ENCODE peak calls at places on chromosomes 13 and 19, in nine cellular contexts. U is CD4-positive, alpha-beta memory T cell; C is OCI-LY7; K is AG04450; O is lower lobe of right lung; Z is pancreas; J is tibial artery; Y is GM23248; R is GM12878. D is an unnamed sample.

GRCh38 chr19:919157-920050 is 2.3 kb downstream of the KISS1R start:
- DNase-seq in R (no peak), Y (no peak), C (no peak), O (no peak), Z (no peak), J (no peak), U (peak; percentile 56), K (no peak), D (peak; percentile 73)

GRCh38 chr13:46621133-46621532 is 68.2 kb downstream of the LRCH1 start:
- DNase-seq in J (no peak), R (no peak), Z (no peak), Y (no peak), C (no peak), O (no peak), U (no peak), K (no peak), D (no peak)

GRCh38 chr19:3857449-3858003 is 11.3 kb downstream of the ZFR2 start:
- DNase-seq in J (no peak), R (no peak), C (peak; percentile 39), O (no peak), Y (no peak), U (no peak), Z (no peak), K (no peak), D (no peak)

GRCh38 chr19:1168877-1169791 is 4.9 kb downstream of the SBNO2 start:
- DNase-seq in J (no peak), R (no peak), Z (peak; percentile 53), U (no peak), K (no peak), C (no peak), Y (peak; percentile 90), O (peak; percentile 56), D (peak; percentile 47)

GRCh38 chr13:81582381-81582780 is 1241.5 kb upstream of the SPRY2 start:
- DNase-seq in R (no peak), J (no peak), O (no peak), Y (no peak), C (no peak), U (no peak), K (no peak), Z (no peak), D (no peak)

GRCh38 chr13:112733661-112734379 is 44.0 kb downstream of the ATP11A start:
- DNase-seq in C (no peak), Y (no peak), J (no peak), Z (no peak), U (no peak), R (no peak), O (no peak), K (no peak), D (no peak)

GRCh38 chr13:25692156-25692555 is 320.4 kb downstream of the ATP8A2 start:
- DNase-seq in C (no peak), O (no peak), U (no peak), Z (no peak), Y (no peak), R (no peak), J (no peak), K (no peak), D (no peak)

GRCh38 chr13:22062478-22063205 is 391.8 kb downstream of the FGF9 start:
- DNase-seq in U (no peak), Y (peak; percentile 20), K (peak; percentile 11), C (no peak), J (no peak), O (no peak), R (no peak), Z (no peak), D (no peak)

GRCh38 chr19:45779231-45780145 is 2.8 kb downstream of the DMPK start:
- DNase-seq in Y (peak; percentile 69), Z (peak; percentile 98), U (peak; percentile 60), J (peak; percentile 95), K (no peak), R (peak; percentile 63), O (peak; percentile 90), C (peak; percentile 86), D (peak; percentile 95)

GRCh38 chr13:29103036-29103800 is 283.1 kb downstream of the MTUS2 start:
- DNase-seq in Z (no peak), Y (no peak), O (no peak), C (no peak), J (no peak), R (no peak), U (no peak), K (no peak), D (no peak)

GRCh38 chr13:113723400-113724015 is 35.5 kb upstream of the TMEM255B start:
- DNase-seq in O (peak; percentile 32), U (no peak), K (no peak), Z (no peak), Y (no peak), C (no peak), J (no peak), R (no peak), D (no peak)

GRCh38 chr13:25722893-25723292 is 328.9 kb downstream of the SHISA2 start:
- DNase-seq in K (no peak), C (no peak), Z (no peak), J (no peak), O (no peak), Y (no peak), R (no peak), U (no peak), D (no peak)

GRCh38 chr13:21610687-21611086 is 6.7 kb upstream of the MICU2 start:
- DNase-seq in O (no peak), R (no peak), U (no peak), K (no peak), Z (no peak), J (no peak), C (no peak), Y (no peak), D (no peak)

GRCh38 chr19:42286349-42287016 is 15.4 kb upstream of the PRR19 start:
- DNase-seq in C (peak; percentile 79), R (no peak), Z (peak; percentile 61), Y (peak; percentile 42), J (peak; percentile 86), K (no peak), O (no peak), U (no peak), D (no peak)

GRCh38 chr13:104143760-104144406 is 1077.7 kb upstream of the SLC10A2 start:
- DNase-seq in K (no peak), Z (no peak), Y (no peak), J (no peak), U (no peak), O (no peak), C (no peak), R (no peak), D (no peak)

GRCh38 chr19:5983367-5983955 is 5.5 kb upstream of the RANBP3 start:
- DNase-seq in R (no peak), C (no peak), J (no peak), Y (peak; percentile 65), U (no peak), O (no peak), K (no peak), Z (no peak), D (no peak)

GRCh38 chr13:98141938-98142426 is 912 bp upstream of the FARP1 start:
- DNase-seq in O (peak; percentile 58), C (no peak), J (peak; percentile 66), K (no peak), Z (no peak), R (no peak), Y (no peak), U (no peak), D (no peak)

GRCh38 chr19:42461700-42462324 is 19.1 kb upstream of the CXCL17 start:
- DNase-seq in C (no peak), Z (no peak), O (no peak), J (no peak), U (no peak), R (no peak), Y (no peak), K (no peak), D (no peak)

GRCh38 chr19:19655051-19655594 is 8.4 kb downstream of the ATP13A1 start:
- DNase-seq in U (no peak), Y (no peak), J (no peak), C (no peak), Z (no peak), O (no peak), K (no peak), R (no peak), D (no peak)

GRCh38 chr13:110450016-110450900 is 111.3 kb downstream of the RAB20 start:
- DNase-seq in Y (no peak), U (no peak), Z (no peak), O (no peak), C (no peak), K (no peak), J (peak; percentile 65), R (no peak), D (no peak)

GRCh38 chr19:44315883-44316282 is 11.1 kb upstream of the ZNF235 start:
- DNase-seq in Y (no peak), C (no peak), U (no peak), Z (no peak), R (no peak), O (no peak), J (no peak), K (no peak), D (no peak)

GRCh38 chr19:44308011-44308410 is 3.2 kb upstream of the ZNF235 start:
- DNase-seq in Z (no peak), U (no peak), O (no peak), R (no peak), K (no peak), J (no peak), C (no peak), Y (peak; percentile 78), D (no peak)

GRCh38 chr19:44313231-44313630 is 8.4 kb upstream of the ZNF235 start:
- DNase-seq in K (no peak), U (no peak), C (no peak), J (no peak), Z (no peak), Y (no peak), R (no peak), O (no peak), D (no peak)
- H3K9me3 ChIP-seq in K (no peaks in the 10 kb centered on the region), U (no peaks in the 10 kb centered on the region), C (no peaks in the 10 kb centered on the region), J (peaks cover 46% of the 10 kb centered on the region), Z (no peaks in the 10 kb centered on the region), Y (peaks cover 4% of the 10 kb centered on the region), R (no peaks in the 10 kb centered on the region), O (peaks cover 57% of the 10 kb centered on the region), D (no peaks in the 10 kb centered on the region)

GRCh38 chr13:48923376-48923775 is 52.3 kb upstream of the FNDC3A start:
- DNase-seq in C (no peak), O (no peak), R (no peak), J (no peak), Z (no peak), Y (no peak), K (no peak), U (no peak), D (no peak)
- H3K9me3 ChIP-seq in C (no peaks in the 10 kb centered on the region), O (no peaks in the 10 kb centered on the region), R (no peaks in the 10 kb centered on the region), J (no peaks in the 10 kb centered on the region), Z (no peaks in the 10 kb centered on the region), Y (no peaks in the 10 kb centered on the region), K (no peaks in the 10 kb centered on the region), U (no peaks in the 10 kb centered on the region), D (no peaks in the 10 kb centered on the region)

DNA sequence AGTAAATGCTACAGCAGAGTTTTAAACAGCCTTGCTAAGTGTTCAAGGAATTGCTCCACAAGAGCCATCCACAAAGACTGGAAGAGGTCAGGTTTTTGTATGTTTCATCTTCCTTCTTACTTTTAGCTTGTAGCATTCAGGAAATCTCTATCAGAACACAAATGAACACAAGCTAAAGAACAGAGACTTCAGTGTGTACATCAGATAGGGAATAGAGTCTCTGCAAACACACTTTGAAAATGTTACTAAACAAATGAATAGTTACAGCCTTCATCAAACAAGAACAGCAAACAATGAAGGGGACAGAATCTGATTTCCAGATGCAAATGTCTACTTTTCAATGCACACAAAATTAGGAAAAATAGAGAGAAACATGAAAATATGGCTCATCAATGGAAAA is 7.7 kb downstream of the ZNF563 start:
- DNase-seq in J (no peak), K (no peak), Y (no peak), C (no peak), R (no peak), U (no peak), O (no peak), Z (no peak), D (no peak)
- H3K9me3 ChIP-seq in J (no peaks in the 10 kb centered on the region), K (peaks cover 9% of the 10 kb centered on the region), Y (no peaks in the 10 kb centered on the region), C (peaks cover 12% of the 10 kb centered on the region), R (peaks cover 15% of the 10 kb centered on the region), U (no peaks in the 10 kb centered on the region), O (no peaks in the 10 kb centered on the region), Z (no peaks in the 10 kb centered on the region), D (no peaks in the 10 kb centered on the region)

GRCh38 chr19:36392916-36393673 is 14.1 kb upstream of the ZFP14 start:
- DNase-seq in K (no peak), O (no peak), Y (no peak), J (no peak), U (no peak), Z (no peak), R (no peak), C (no peak), D (no peak)
- H3K9me3 ChIP-seq in K (peaks cover 65% of the 10 kb centered on the region), O (peaks cover 97% of the 10 kb centered on the region), Y (peaks cover 10% of the 10 kb centered on the region), J (peaks cover 69% of the 10 kb centered on the region), U (peaks cover 5% of the 10 kb centered on the region), Z (no peaks in the 10 kb centered on the region), R (peaks cover 22% of the 10 kb centered on the region), C (peaks cover 66% of the 10 kb centered on the region), D (no peaks in the 10 kb centered on the region)